ENCODE peak calls at places on chromosomes 7 and 10, in nine cellular contexts. E is PC-3, T is pancreas, Q is A549, A is neural progenitor cell, S is colonic mucosa, Y is tibial artery, Z is ovary, K is Peyer's patch. V is an unnamed sample. For H3K4me1, the result is how much of the 10 kb centered on the place peaks cover.

GRCh38 chr10:79483948-79484347 is 28.4 kb upstream of the EIF5AL1 start:
- DNase-seq in E (no peak), T (no peak), Q (no peak), A (no peak), S (peak), Y (peak), Z (no peak), K (no peak), V (no peak)

GRCh38 chr10:77771450-77771849 is 133.8 kb upstream of the KCNMA1 start:
- DNase-seq in E (no peak), T (no peak), Q (no peak), A (no peak), S (no peak), Y (no peak), Z (no peak), K (no peak), V (no peak)

GRCh38 chr7:121562274-121562673 is 166.2 kb upstream of the FAM3C start:
- DNase-seq in E (no peak), T (no peak), Q (no peak), A (no peak), S (no peak), Y (no peak), Z (no peak), K (no peak), V (no peak)

GRCh38 chr10:61869772-61870520 is 31.6 kb upstream of the ARID5B start:
- DNase-seq in E (peak), T (no peak), Q (no peak), A (no peak), S (no peak), Y (no peak), Z (no peak), K (no peak), V (no peak)

GRCh38 chr10:99782447-99783286 is at the start of gene ABCC2:
- DNase-seq in E (no peak), T (no peak), Q (peak), A (no peak), S (no peak), Y (no peak), Z (no peak), K (no peak), V (no peak)

GRCh38 chr7:12458520-12459131 is 55.0 kb upstream of the VWDE start:
- DNase-seq in E (peak), T (no peak), Q (peak), A (peak), S (no peak), Y (no peak), Z (no peak), K (no peak), V (peak)

GRCh38 chr7:15889501-15889900 is 203.0 kb upstream of the MEOX2 start:
- DNase-seq in E (peak), T (no peak), Q (peak), A (peak), S (peak), Y (no peak), Z (no peak), K (no peak), V (no peak)

GRCh38 chr10:74078037-74078436 is 72.6 kb downstream of the AP3M1 start:
- DNase-seq in E (peak), T (no peak), Q (peak), A (no peak), S (no peak), Y (no peak), Z (no peak), K (no peak), V (peak)

GRCh38 chr10:3803884-3804741 is 19.1 kb upstream of the KLF6 start:
- DNase-seq in E (no peak), T (no peak), Q (no peak), A (no peak), S (no peak), Y (no peak), Z (no peak), K (no peak), V (peak)

GRCh38 chr10:3805791-3806381 is 20.9 kb upstream of the KLF6 start:
- DNase-seq in E (peak), T (no peak), Q (peak), A (no peak), S (no peak), Y (no peak), Z (no peak), K (peak), V (peak)

GRCh38 chr10:3803295-3803883 is 18.4 kb upstream of the KLF6 start:
- DNase-seq in E (peak), T (peak), Q (peak), A (no peak), S (no peak), Y (no peak), Z (no peak), K (no peak), V (no peak)

GRCh38 chr10:3806603-3807002 is 21.6 kb upstream of the KLF6 start:
- DNase-seq in E (peak), T (no peak), Q (peak), A (no peak), S (peak), Y (no peak), Z (no peak), K (no peak), V (peak)

DNA sequence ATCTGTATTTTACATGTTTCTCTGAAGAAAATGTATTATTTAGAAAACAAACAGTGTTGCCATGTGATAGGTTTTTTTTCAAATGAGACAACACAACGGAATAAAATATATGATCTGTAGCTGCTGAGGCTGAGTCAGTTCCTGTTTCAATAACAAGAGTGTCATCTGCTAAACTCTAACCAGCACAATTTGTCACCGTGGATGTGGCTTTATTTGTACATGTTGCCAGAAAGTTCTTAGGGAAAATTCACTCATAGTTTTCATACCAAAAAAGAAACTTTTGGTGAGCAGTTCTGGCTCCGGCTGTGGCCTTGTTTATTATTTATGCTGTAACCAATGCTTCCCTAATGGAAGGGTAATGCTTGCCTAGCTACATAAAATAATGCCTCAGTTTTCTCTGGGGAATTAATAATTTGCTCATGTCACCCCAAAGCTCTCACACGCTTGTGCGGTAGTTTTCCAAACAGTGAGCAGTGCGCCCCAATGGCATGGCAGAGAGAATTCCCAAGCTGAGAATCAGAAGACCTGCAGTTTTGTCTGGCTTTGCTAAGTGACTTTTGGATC is 20.3 kb upstream of the KLF6 start:
- DNase-seq in E (peak), T (no peak), Q (peak), A (no peak), S (no peak), Y (no peak), Z (no peak), K (peak), V (peak)
- H3K4me3 ChIP-seq in E (peak), T (no peak), Q (peak), A (no peak), S (no peak), Y (peak), Z (no peak), K (no peak), V (peak)

GRCh38 chr7:130998993-130999602 is 265.1 kb upstream of the KLF14 start:
- DNase-seq in E (peak), T (peak), Q (no peak), A (no peak), S (no peak), Y (no peak), Z (no peak), K (no peak), V (no peak)
- H3K4me1 ChIP-seq in E (under half), T (half or more), Q (half or more), A (under half), S (under half), Y (half or more), Z (under half), K (under half), V (half or more)

GRCh38 chr7:134939136-134939535 is 47.2 kb upstream of the AGBL3 start:
- DNase-seq in E (no peak), T (no peak), Q (no peak), A (no peak), S (no peak), Y (no peak), Z (no peak), K (no peak), V (no peak)
- H3K4me3 ChIP-seq in E (no peak), T (no peak), Q (no peak), A (no peak), S (no peak), Y (no peak), Z (no peak), K (no peak), V (no peak)

GRCh38 chr10:33073641-33074410 is 115.8 kb upstream of the ITGB1 start:
- DNase-seq in E (no peak), T (no peak), Q (peak), A (no peak), S (no peak), Y (no peak), Z (no peak), K (no peak), V (no peak)
- H3K4me1 ChIP-seq in E (under half), T (under half), Q (under half), A (under half), S (under half), Y (under half), Z (under half), K (under half), V (under half)

DNA sequence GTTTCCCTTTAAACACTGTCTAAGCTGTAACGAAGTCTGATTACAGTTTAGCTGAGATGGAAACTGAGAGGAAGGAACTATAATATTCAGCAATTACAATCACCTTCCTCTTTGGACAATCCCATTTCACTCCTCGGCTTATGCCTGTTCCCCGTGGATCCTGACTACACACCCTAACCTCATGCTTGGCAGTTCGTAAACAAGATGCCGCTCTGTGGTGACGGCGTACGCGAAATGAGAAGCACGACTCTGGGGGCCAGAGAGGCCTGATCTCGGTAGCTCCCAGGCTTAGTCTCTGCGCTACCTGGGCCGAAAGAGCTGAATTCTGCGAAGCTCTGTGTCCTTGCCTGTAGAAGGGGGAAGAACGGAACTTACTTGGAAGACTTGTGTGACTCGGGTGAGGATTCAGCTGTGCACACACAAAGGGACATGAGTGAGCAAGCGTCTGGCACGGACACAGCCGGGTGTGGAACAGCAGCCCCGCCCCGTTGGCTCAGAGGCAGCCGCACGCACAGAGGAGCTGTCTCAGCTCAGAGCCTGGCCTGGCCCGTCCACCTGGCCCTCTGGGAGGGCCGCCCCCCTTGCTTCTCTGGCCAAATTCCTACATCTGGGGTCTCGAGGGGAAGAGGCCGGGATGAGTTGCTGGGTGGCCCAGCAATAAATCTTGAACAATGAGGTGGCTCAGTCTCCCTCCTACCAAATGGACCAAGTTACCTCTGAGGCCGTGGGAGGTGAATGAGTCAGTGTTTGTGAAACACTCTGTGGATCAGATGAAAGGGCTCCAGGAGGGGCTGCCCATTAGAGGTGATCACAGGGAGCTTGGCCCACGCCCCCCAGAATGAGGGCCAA is 83.9 kb downstream of the PDGFA start:
- DNase-seq in E (peak), T (no peak), Q (peak), A (no peak), S (peak), Y (no peak), Z (no peak), K (no peak), V (no peak)
- H3K4me3 ChIP-seq in E (peak), T (no peak), Q (no peak), A (no peak), S (no peak), Y (no peak), Z (no peak), K (peak), V (no peak)

GRCh38 chr10:132415956-132416355 is 19.0 kb downstream of the PWWP2B start:
- DNase-seq in E (no peak), T (no peak), Q (no peak), A (no peak), S (no peak), Y (no peak), Z (no peak), K (no peak), V (no peak)
- H3K4me1 ChIP-seq in E (under half), T (half or more), Q (under half), A (under half), S (under half), Y (under half), Z (under half), K (under half), V (under half)

V was measured in CD4-positive, alpha-beta memory T cell.